ENCODE peak calls at places on chromosome 18, in seven cellular contexts. D, Z, I, W, J, L and H are unnamed samples.

GRCh38 chr18:8386981-8387380 is 222.3 kb upstream of the RAB12 start:
- DNase-seq in D (no peak), Z (no peak), I (no peak), W (no peak), J (no peak), L (no peak), H (no peak)

GRCh38 chr18:3340015-3340681 is 78.2 kb downstream of the MYL12B start:
- DNase-seq in D (no peak), Z (peak; percentile 65), I (no peak), W (no peak), J (no peak), L (no peak), H (no peak)

GRCh38 chr18:75309564-75309963 is 99.0 kb downstream of the TSHZ1 start:
- DNase-seq in D (no peak), Z (no peak), I (no peak), W (no peak), J (no peak), L (no peak), H (no peak)

GRCh38 chr18:45910405-45911023 is 56.6 kb downstream of the EPG5 start:
- DNase-seq in D (peak; percentile 72), Z (peak; percentile 61), I (no peak), W (peak; percentile 85), J (no peak), L (peak; percentile 44), H (peak; percentile 59)

GRCh38 chr18:57839942-57840381 is 36.8 kb upstream of the ATP8B1 start:
- DNase-seq in D (no peak), Z (peak; percentile 90), I (no peak), W (no peak), J (peak; percentile 69), L (no peak), H (no peak)

GRCh38 chr18:13369756-13370510 is 151.4 kb downstream of the LDLRAD4 start:
- DNase-seq in D (no peak), Z (no peak), I (no peak), W (peak; percentile 43), J (no peak), L (no peak), H (no peak)

GRCh38 chr18:46152808-46153617 is 48.8 kb downstream of the HAUS1 start:
- DNase-seq in D (no peak), Z (no peak), I (no peak), W (no peak), J (no peak), L (no peak), H (peak; percentile 69)

GRCh38 chr18:37564796-37565137 is 831 bp downstream of the CELF4 start:
- DNase-seq in D (peak; percentile 89), Z (peak; percentile 35), I (peak; percentile 71), W (peak; percentile 86), J (no peak), L (peak; percentile 66), H (peak; percentile 83)

GRCh38 chr18:61892683-61893303 is at the start of gene RNF152:
- DNase-seq in D (peak; percentile 81), Z (peak; percentile 34), I (peak; percentile 40), W (peak; percentile 82), J (no peak), L (no peak), H (peak; percentile 79)

GRCh38 chr18:59799383-59800015 is 100.3 kb upstream of the PMAIP1 start:
- DNase-seq in D (no peak), Z (no peak), I (no peak), W (no peak), J (no peak), L (no peak), H (no peak)